ENCODE peak calls at places on chromosome 17, in ten cellular contexts. One of them, this sample, is unnamed.

GRCh38 chr17:4136373-4136772 is 6.5 kb downstream of the ZZEF1 start:
- DNase-seq in fibroblast of mammary gland: peak; percentile 21
- DNase-seq in astrocyte of the cerebellum: peak; percentile 68
- DNase-seq in PC-3: no peak
- DNase-seq in A549: no peak
- DNase-seq in AG09309: no peak
- DNase-seq in heart left ventricle: peak; percentile 28
- DNase-seq in neural progenitor cell: no peak
- DNase-seq in mammary epithelial cell: peak; percentile 22
- DNase-seq in Peyer's patch: no peak
- DNase-seq in this sample: no peak

GRCh38 chr17:31286587-31286986 is 10.5 kb downstream of the OMG start:
- DNase-seq in AG09309: no peak
- DNase-seq in neural progenitor cell: no peak
- DNase-seq in astrocyte of the cerebellum: no peak
- DNase-seq in A549: no peak
- DNase-seq in heart left ventricle: no peak
- DNase-seq in mammary epithelial cell: no peak
- DNase-seq in PC-3: no peak
- DNase-seq in fibroblast of mammary gland: no peak
- DNase-seq in Peyer's patch: no peak
- DNase-seq in this sample: no peak

GRCh38 chr17:68398731-68399637 is 58.3 kb downstream of the WIPI1 start:
- DNase-seq in heart left ventricle: peak; percentile 67
- DNase-seq in astrocyte of the cerebellum: peak; percentile 35
- DNase-seq in A549: peak; percentile 96
- DNase-seq in mammary epithelial cell: peak; percentile 32
- DNase-seq in fibroblast of mammary gland: peak; percentile 86
- DNase-seq in Peyer's patch: peak; percentile 65
- DNase-seq in AG09309: no peak
- DNase-seq in PC-3: peak; percentile 89
- DNase-seq in neural progenitor cell: peak; percentile 84
- DNase-seq in this sample: no peak

GRCh38 chr17:6507535-6507934 is 48.8 kb downstream of the PITPNM3 start:
- DNase-seq in heart left ventricle: no peak
- DNase-seq in mammary epithelial cell: peak; percentile 86
- DNase-seq in Peyer's patch: no peak
- DNase-seq in fibroblast of mammary gland: peak; percentile 85
- DNase-seq in A549: peak; percentile 92
- DNase-seq in astrocyte of the cerebellum: peak; percentile 37
- DNase-seq in PC-3: peak; percentile 90
- DNase-seq in AG09309: peak; percentile 63
- DNase-seq in neural progenitor cell: no peak
- DNase-seq in this sample: peak; percentile 20

GRCh38 chr17:66177048-66177447 is 14.9 kb downstream of the CEP112 start:
- DNase-seq in Peyer's patch: no peak
- DNase-seq in A549: no peak
- DNase-seq in heart left ventricle: no peak
- DNase-seq in PC-3: peak; percentile 90
- DNase-seq in AG09309: no peak
- DNase-seq in fibroblast of mammary gland: no peak
- DNase-seq in mammary epithelial cell: no peak
- DNase-seq in neural progenitor cell: no peak
- DNase-seq in astrocyte of the cerebellum: no peak
- DNase-seq in this sample: no peak

GRCh38 chr17:4751925-4752324 is 12.2 kb upstream of the CXCL16 start:
- DNase-seq in mammary epithelial cell: no peak
- DNase-seq in neural progenitor cell: no peak
- DNase-seq in heart left ventricle: no peak
- DNase-seq in PC-3: no peak
- DNase-seq in astrocyte of the cerebellum: no peak
- DNase-seq in fibroblast of mammary gland: no peak
- DNase-seq in Peyer's patch: no peak
- DNase-seq in A549: no peak
- DNase-seq in AG09309: no peak
- DNase-seq in this sample: no peak

GRCh38 chr17:57021226-57021940 is 43.5 kb downstream of the SCPEP1 start:
- DNase-seq in AG09309: no peak
- DNase-seq in A549: peak; percentile 30
- DNase-seq in heart left ventricle: no peak
- DNase-seq in PC-3: peak; percentile 96
- DNase-seq in mammary epithelial cell: peak; percentile 23
- DNase-seq in astrocyte of the cerebellum: no peak
- DNase-seq in neural progenitor cell: no peak
- DNase-seq in fibroblast of mammary gland: no peak
- DNase-seq in Peyer's patch: no peak
- DNase-seq in this sample: no peak

GRCh38 chr17:43695968-43696865 is 34.5 kb upstream of the MEOX1 start:
- DNase-seq in heart left ventricle: peak; percentile 48
- DNase-seq in PC-3: no peak
- DNase-seq in mammary epithelial cell: no peak
- DNase-seq in AG09309: no peak
- DNase-seq in fibroblast of mammary gland: no peak
- DNase-seq in astrocyte of the cerebellum: no peak
- DNase-seq in neural progenitor cell: no peak
- DNase-seq in Peyer's patch: no peak
- DNase-seq in A549: no peak
- DNase-seq in this sample: no peak

GRCh38 chr17:63151981-63152523 is 186.0 kb downstream of the TANC2 start:
- DNase-seq in Peyer's patch: no peak
- DNase-seq in heart left ventricle: no peak
- DNase-seq in PC-3: no peak
- DNase-seq in fibroblast of mammary gland: peak; percentile 54
- DNase-seq in astrocyte of the cerebellum: no peak
- DNase-seq in A549: no peak
- DNase-seq in mammary epithelial cell: no peak
- DNase-seq in neural progenitor cell: peak; percentile 36
- DNase-seq in AG09309: no peak
- DNase-seq in this sample: peak; percentile 15

GRCh38 chr17:5840811-5841446 is 229.2 kb upstream of the WSCD1 start:
- DNase-seq in astrocyte of the cerebellum: no peak
- DNase-seq in A549: no peak
- DNase-seq in neural progenitor cell: no peak
- DNase-seq in mammary epithelial cell: no peak
- DNase-seq in PC-3: no peak
- DNase-seq in fibroblast of mammary gland: no peak
- DNase-seq in Peyer's patch: no peak
- DNase-seq in AG09309: no peak
- DNase-seq in heart left ventricle: no peak
- DNase-seq in this sample: no peak

GRCh38 chr17:360141-360705 is 7.6 kb upstream of the RPH3AL start:
- DNase-seq in heart left ventricle: no peak
- DNase-seq in A549: no peak
- DNase-seq in astrocyte of the cerebellum: no peak
- DNase-seq in neural progenitor cell: no peak
- DNase-seq in PC-3: no peak
- DNase-seq in mammary epithelial cell: no peak
- DNase-seq in Peyer's patch: no peak
- DNase-seq in AG09309: no peak
- DNase-seq in fibroblast of mammary gland: no peak
- DNase-seq in this sample: no peak

GRCh38 chr17:80034977-80035686 is 540 bp downstream of the TBC1D16 start:
- DNase-seq in Peyer's patch: peak; percentile 53
- DNase-seq in fibroblast of mammary gland: peak; percentile 41
- DNase-seq in astrocyte of the cerebellum: no peak
- DNase-seq in PC-3: peak; percentile 31
- DNase-seq in heart left ventricle: peak; percentile 32
- DNase-seq in A549: no peak
- DNase-seq in AG09309: no peak
- DNase-seq in neural progenitor cell: peak; percentile 63
- DNase-seq in mammary epithelial cell: peak; percentile 31
- DNase-seq in this sample: no peak

DNA sequence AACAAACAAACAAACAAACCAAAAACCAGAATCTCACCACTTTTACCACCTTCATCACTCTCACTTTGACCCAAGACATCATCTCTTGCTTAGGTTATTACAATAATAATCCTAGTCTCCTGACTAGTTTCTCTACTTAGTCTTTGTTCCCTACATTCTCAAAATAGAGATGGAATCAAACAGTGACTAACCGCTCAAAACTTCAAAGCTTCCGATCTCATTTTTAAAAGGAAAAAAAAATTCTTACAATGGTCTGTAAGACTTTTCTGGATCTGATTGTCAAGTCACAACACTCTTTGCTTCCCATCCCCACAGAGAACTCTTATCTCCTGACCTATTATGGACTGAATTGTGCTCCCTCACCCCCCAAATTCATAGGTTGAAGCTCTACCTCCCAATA is 60.9 kb downstream of the SPAG9 start:
- DNase-seq in astrocyte of the cerebellum: no peak
- DNase-seq in PC-3: peak; percentile 65
- DNase-seq in mammary epithelial cell: no peak
- DNase-seq in Peyer's patch: no peak
- DNase-seq in AG09309: no peak
- DNase-seq in neural progenitor cell: no peak
- DNase-seq in fibroblast of mammary gland: peak; percentile 26
- DNase-seq in A549: no peak
- DNase-seq in heart left ventricle: no peak
- DNase-seq in this sample: no peak
- TF ChIP-seq CTCF in astrocyte of the cerebellum: no peak
- TF ChIP-seq CTCF in PC-3: no peak
- TF ChIP-seq CTCF in mammary epithelial cell: no peak
- TF ChIP-seq CTCF in Peyer's patch: no peak
- TF ChIP-seq CTCF in AG09309: no peak
- TF ChIP-seq CTCF in neural progenitor cell: no peak
- TF ChIP-seq CTCF in fibroblast of mammary gland: no peak
- TF ChIP-seq CTCF in A549: no peak
- TF ChIP-seq CTCF in heart left ventricle: no peak
- TF ChIP-seq CTCF in this sample: no peak

GRCh38 chr17:48194097-48194550 is 86.6 kb downstream of the SNX11 start:
- DNase-seq in fibroblast of mammary gland: no peak
- DNase-seq in PC-3: peak; percentile 97
- DNase-seq in mammary epithelial cell: peak; percentile 3
- DNase-seq in Peyer's patch: no peak
- DNase-seq in A549: no peak
- DNase-seq in astrocyte of the cerebellum: peak; percentile 35
- DNase-seq in neural progenitor cell: no peak
- DNase-seq in heart left ventricle: no peak
- DNase-seq in AG09309: peak; percentile 37
- DNase-seq in this sample: no peak

GRCh38 chr17:48195910-48196309 is 88.3 kb downstream of the SNX11 start:
- DNase-seq in PC-3: no peak
- DNase-seq in A549: no peak
- DNase-seq in AG09309: no peak
- DNase-seq in Peyer's patch: no peak
- DNase-seq in mammary epithelial cell: no peak
- DNase-seq in astrocyte of the cerebellum: no peak
- DNase-seq in fibroblast of mammary gland: no peak
- DNase-seq in heart left ventricle: no peak
- DNase-seq in neural progenitor cell: no peak
- DNase-seq in this sample: no peak

GRCh38 chr17:48191362-48191761 is 83.8 kb downstream of the SNX11 start:
- DNase-seq in heart left ventricle: no peak
- DNase-seq in AG09309: no peak
- DNase-seq in fibroblast of mammary gland: no peak
- DNase-seq in Peyer's patch: no peak
- DNase-seq in neural progenitor cell: no peak
- DNase-seq in PC-3: no peak
- DNase-seq in A549: no peak
- DNase-seq in mammary epithelial cell: no peak
- DNase-seq in astrocyte of the cerebellum: no peak
- DNase-seq in this sample: no peak

GRCh38 chr17:48190871-48191270 is 83.3 kb downstream of the SNX11 start:
- DNase-seq in Peyer's patch: no peak
- DNase-seq in astrocyte of the cerebellum: no peak
- DNase-seq in fibroblast of mammary gland: no peak
- DNase-seq in PC-3: no peak
- DNase-seq in mammary epithelial cell: no peak
- DNase-seq in AG09309: no peak
- DNase-seq in heart left ventricle: no peak
- DNase-seq in A549: no peak
- DNase-seq in neural progenitor cell: no peak
- DNase-seq in this sample: no peak

GRCh38 chr17:48192321-48192731 is 84.8 kb downstream of the SNX11 start:
- DNase-seq in heart left ventricle: no peak
- DNase-seq in AG09309: no peak
- DNase-seq in neural progenitor cell: no peak
- DNase-seq in mammary epithelial cell: no peak
- DNase-seq in astrocyte of the cerebellum: no peak
- DNase-seq in Peyer's patch: no peak
- DNase-seq in A549: no peak
- DNase-seq in fibroblast of mammary gland: no peak
- DNase-seq in PC-3: peak; percentile 34
- DNase-seq in this sample: no peak
- H3K4me3 ChIP-seq in heart left ventricle: no peak overlapping the region
- H3K4me3 ChIP-seq in AG09309: no peak overlapping the region
- H3K4me3 ChIP-seq in neural progenitor cell: no peak overlapping the region
- H3K4me3 ChIP-seq in mammary epithelial cell: no peak overlapping the region
- H3K4me3 ChIP-seq in astrocyte of the cerebellum: no peak overlapping the region
- H3K4me3 ChIP-seq in Peyer's patch: no peak overlapping the region
- H3K4me3 ChIP-seq in A549: no peak overlapping the region
- H3K4me3 ChIP-seq in fibroblast of mammary gland: no peak overlapping the region
- H3K4me3 ChIP-seq in PC-3: no peak overlapping the region
- H3K4me3 ChIP-seq in this sample: no peak overlapping the region

DNA sequence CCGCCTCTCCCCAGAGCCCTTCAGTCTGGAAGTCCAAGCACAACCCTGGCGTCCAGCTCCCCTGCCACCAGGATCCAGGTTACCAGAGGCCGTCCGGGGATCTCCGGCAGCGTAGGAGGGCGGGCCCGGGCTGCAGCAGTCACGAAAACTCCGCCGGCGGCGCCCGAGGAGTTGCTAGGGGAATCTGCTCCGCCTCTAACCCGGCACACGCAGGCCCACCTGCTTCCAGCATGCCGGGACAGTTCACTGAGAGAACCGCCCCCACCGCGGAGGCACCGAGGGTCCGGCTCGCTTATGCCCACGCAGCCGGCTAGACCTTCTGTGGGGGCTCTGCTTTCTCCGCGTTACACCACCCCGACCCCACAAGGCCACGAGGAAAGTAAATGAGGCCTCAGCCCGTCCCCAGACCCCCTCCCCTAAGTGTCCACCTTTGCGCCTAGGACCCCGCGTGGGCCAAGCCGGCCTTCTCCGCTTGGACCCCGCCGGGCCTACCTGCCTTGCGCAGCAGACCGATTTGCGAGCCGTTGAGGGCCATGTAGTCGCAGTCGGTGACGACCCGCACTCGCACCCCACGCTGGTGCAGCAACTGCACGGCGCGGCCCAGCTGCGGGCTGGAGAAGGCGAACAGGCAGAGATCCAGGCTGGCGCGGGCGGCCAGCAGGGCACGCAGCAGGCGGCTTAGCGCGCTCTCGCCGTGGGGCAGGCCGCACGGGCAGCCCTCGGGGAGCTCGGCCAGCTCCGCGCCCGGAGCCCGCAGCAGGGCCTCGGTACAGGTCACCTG is 575 bp downstream of the PLD6 start:
- DNase-seq in A549: peak; percentile 76
- DNase-seq in neural progenitor cell: no peak
- DNase-seq in fibroblast of mammary gland: peak; percentile 39
- DNase-seq in Peyer's patch: peak; percentile 60
- DNase-seq in PC-3: peak; percentile 71
- DNase-seq in astrocyte of the cerebellum: no peak
- DNase-seq in AG09309: no peak
- DNase-seq in heart left ventricle: peak; percentile 53
- DNase-seq in mammary epithelial cell: peak; percentile 38
- DNase-seq in this sample: no peak
- TF ChIP-seq CTCF in A549: no peak
- TF ChIP-seq CTCF in neural progenitor cell: no peak
- TF ChIP-seq CTCF in fibroblast of mammary gland: no peak
- TF ChIP-seq CTCF in Peyer's patch: no peak
- TF ChIP-seq CTCF in PC-3: no peak
- TF ChIP-seq CTCF in astrocyte of the cerebellum: no peak
- TF ChIP-seq CTCF in AG09309: no peak
- TF ChIP-seq CTCF in heart left ventricle: no peak
- TF ChIP-seq CTCF in mammary epithelial cell: no peak
- TF ChIP-seq CTCF in this sample: no peak

GRCh38 chr17:65052585-65052984 is 4.0 kb downstream of the GNA13 start:
- DNase-seq in A549: no peak
- DNase-seq in fibroblast of mammary gland: no peak
- DNase-seq in neural progenitor cell: no peak
- DNase-seq in PC-3: no peak
- DNase-seq in AG09309: no peak
- DNase-seq in mammary epithelial cell: no peak
- DNase-seq in heart left ventricle: no peak
- DNase-seq in astrocyte of the cerebellum: no peak
- DNase-seq in Peyer's patch: no peak
- DNase-seq in this sample: no peak
- H3K4me3 ChIP-seq in A549: no peak overlapping the region
- H3K4me3 ChIP-seq in fibroblast of mammary gland: no peak overlapping the region
- H3K4me3 ChIP-seq in neural progenitor cell: no peak overlapping the region
- H3K4me3 ChIP-seq in PC-3: no peak overlapping the region
- H3K4me3 ChIP-seq in AG09309: no peak overlapping the region
- H3K4me3 ChIP-seq in mammary epithelial cell: no peak overlapping the region
- H3K4me3 ChIP-seq in heart left ventricle: no peak overlapping the region
- H3K4me3 ChIP-seq in astrocyte of the cerebellum: no peak overlapping the region
- H3K4me3 ChIP-seq in Peyer's patch: no peak overlapping the region
- H3K4me3 ChIP-seq in this sample: no peak overlapping the region

This sample was measured in HFF-Myc.